ENCODE peak calls at places on chromosomes 11 and 22, in four cellular contexts. G is CD8-positive, alpha-beta memory T cell; N is PC-9; V is lung. C is an unnamed sample.

GRCh38 chr11:441418-442274 is at the start of gene ANO9:
- DNase-seq in N (peak; percentile 59), G (peak; percentile 46), V (peak; percentile 67), C (no peak)

GRCh38 chr11:69200331-69201047 is 44.8 kb downstream of the SMIM38 start:
- DNase-seq in V (no peak), N (peak; percentile 16), G (no peak), C (no peak)

GRCh38 chr22:27881404-27881803 is 37.7 kb downstream of the PITPNB start:
- DNase-seq in V (no peak), N (no peak), G (no peak), C (no peak)

GRCh38 chr22:19383292-19383691 is 48.2 kb downstream of the HIRA start:
- DNase-seq in V (no peak), N (no peak), G (no peak), C (no peak)

GRCh38 chr11:115618428-115618827 is 114.2 kb upstream of the CADM1 start:
- DNase-seq in N (no peak), G (no peak), V (no peak), C (no peak)

GRCh38 chr11:2150206-2150847 is 10.7 kb downstream of the INS start:
- DNase-seq in N (no peak), V (no peak), G (no peak), C (no peak)

GRCh38 chr11:123302751-123303195 is 107.7 kb upstream of the CLMP start:
- DNase-seq in V (no peak), N (no peak), G (no peak), C (no peak)

GRCh38 chr11:19812710-19813109 is 100.1 kb downstream of the NAV2 start:
- DNase-seq in V (no peak), G (no peak), N (no peak), C (no peak)

GRCh38 chr11:65043881-65044501 is 3.0 kb downstream of the SAC3D1 start:
- DNase-seq in G (no peak), V (peak; percentile 80), N (no peak), C (no peak)

GRCh38 chr11:110438017-110438416 is 8.3 kb downstream of the FDX1 start:
- DNase-seq in G (no peak), V (no peak), N (no peak), C (no peak)

GRCh38 chr11:128523616-128524015 is 63.7 kb downstream of the ETS1 start:
- DNase-seq in N (no peak), V (no peak), G (no peak), C (no peak)

GRCh38 chr11:61880454-61880853 is 10.9 kb downstream of the FADS3 start:
- DNase-seq in V (no peak), N (no peak), G (no peak), C (no peak)
- H3K4me3 ChIP-seq in V (no peak overlapping the region), N (no peak overlapping the region), G (no peak overlapping the region), C (no peak overlapping the region)

GRCh38 chr11:48106166-48106565 is 110.4 kb upstream of the OR4B1 start:
- DNase-seq in G (no peak), V (no peak), N (no peak), C (no peak)
- H3K4me3 ChIP-seq in G (no peak overlapping the region), V (no peak overlapping the region), N (no peak overlapping the region), C (no peak overlapping the region)

GRCh38 chr11:3214420-3214699 is 4.3 kb downstream of the MRGPRG start:
- DNase-seq in V (no peak), G (no peak), N (no peak), C (no peak)

GRCh38 chr11:3213659-3214419 is 4.8 kb downstream of the MRGPRG start:
- DNase-seq in N (no peak), V (no peak), G (no peak), C (no peak)

GRCh38 chr11:3217751-3218482 is 696 bp downstream of the MRGPRG start:
- DNase-seq in V (no peak), G (no peak), N (no peak), C (no peak)

GRCh38 chr11:3216027-3216525 is 2.5 kb downstream of the MRGPRG start:
- DNase-seq in G (no peak), N (no peak), V (no peak), C (no peak)

GRCh38 chr11:3215346-3216026 is 3.1 kb downstream of the MRGPRG start:
- DNase-seq in V (no peak), N (no peak), G (no peak), C (no peak)
- H3K4me3 ChIP-seq in V (no peak overlapping the region), N (no peak overlapping the region), G (no peak overlapping the region), C (no peak overlapping the region)

GRCh38 chr11:33377100-33377851 is 120.1 kb downstream of the HIPK3 start:
- DNase-seq in N (no peak), G (no peak), V (no peak), C (no peak)
- H3K4me3 ChIP-seq in N (peak overlapping the region; percentile 70), G (no peak overlapping the region), V (no peak overlapping the region), C (no peak overlapping the region)

GRCh38 chr11:83350187-83350586 is 64.0 kb upstream of the CCDC90B start:
- DNase-seq in V (no peak), N (no peak), G (no peak), C (no peak)
- H3K4me3 ChIP-seq in V (no peak overlapping the region), N (no peak overlapping the region), G (no peak overlapping the region), C (no peak overlapping the region)

DNA sequence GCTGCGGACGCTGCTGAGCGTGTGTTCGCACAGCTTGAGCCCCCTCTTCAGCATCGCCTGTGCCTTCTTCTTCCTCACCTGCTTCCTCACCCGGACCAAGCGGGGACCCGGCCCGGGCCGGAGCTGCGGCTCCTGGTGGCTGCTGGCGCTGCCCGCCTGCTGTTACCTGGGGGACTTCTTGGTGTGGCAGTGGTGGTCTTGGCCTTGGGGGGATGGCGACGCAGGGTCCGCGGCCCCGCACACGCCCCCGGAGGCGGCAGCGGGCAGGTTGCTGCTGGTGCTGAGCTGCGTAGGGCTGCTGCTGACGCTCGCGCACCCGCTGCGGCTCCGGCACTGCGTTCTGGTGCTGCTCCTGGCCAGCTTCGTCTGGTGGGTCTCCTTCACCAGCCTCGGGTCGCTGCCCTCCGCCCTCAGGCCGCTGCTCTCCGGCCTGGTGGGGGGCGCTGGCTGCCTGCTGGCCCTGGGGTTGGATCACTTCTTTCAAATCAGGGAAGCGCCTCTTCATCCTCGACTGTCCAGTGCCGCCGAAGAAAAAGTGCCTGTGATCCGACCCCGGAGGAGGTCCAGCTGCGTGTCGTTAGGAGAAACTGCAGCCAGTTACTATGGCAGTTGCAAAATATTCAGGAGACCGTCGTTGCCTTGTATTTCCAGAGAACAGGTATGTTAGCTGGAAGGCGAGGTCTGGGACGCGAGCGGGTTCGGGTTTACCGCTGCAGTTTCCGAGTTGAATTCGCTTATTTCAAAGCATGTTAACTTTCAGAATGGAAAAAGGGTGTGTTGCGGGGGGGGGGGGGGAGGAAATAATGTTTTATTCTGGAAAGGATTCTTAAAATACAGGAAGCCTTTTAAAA is 1.0 kb downstream of the PDE3B start:
- DNase-seq in G (peak; percentile 51), V (no peak), N (no peak), C (peak; percentile 28)
- H3K4me3 ChIP-seq in G (peak overlapping the region; percentile 79), V (peak overlapping the region; percentile 82), N (peak overlapping the region; percentile 75), C (peak overlapping the region; percentile 64)

C was measured in HAP-1.